ENCODE peak calls at places on chromosomes 13 and 19, in six cellular contexts. R is CD4-positive, CD25-positive, alpha-beta regulatory T cell; L is fibroblast of lung; F is colonic mucosa; K is mesendoderm; N is H7. P is an unnamed sample.

GRCh38 chr19:58520257-58520599 is 618 bp upstream of the ZBTB45 start:
- DNase-seq in N (no peak), F (no peak), L (no peak), R (no peak), K (no peak), P (no peak)

GRCh38 chr13:20814224-20814910 is 40.6 kb upstream of the EEF1AKMT1 start:
- DNase-seq in K (peak), R (no peak), N (no peak), F (peak), L (peak), P (peak)

GRCh38 chr19:47351545-47351944 is 2.4 kb downstream of the DHX34 start:
- DNase-seq in F (no peak), R (no peak), K (peak), L (peak), N (peak), P (no peak)

GRCh38 chr19:16496613-16496983 is 404 bp downstream of the C19orf44 start:
- DNase-seq in F (peak), N (no peak), L (peak), K (no peak), R (no peak), P (no peak)

GRCh38 chr19:47377208-47377701 is 28.1 kb downstream of the DHX34 start:
- DNase-seq in R (no peak), F (no peak), L (no peak), N (peak), K (peak), P (no peak)

GRCh38 chr13:76837811-76838210 is 48.4 kb downstream of the KCTD12 start:
- DNase-seq in L (no peak), R (no peak), K (no peak), F (no peak), N (no peak), P (no peak)

GRCh38 chr13:28568286-28568685 is 73.4 kb upstream of the FLT1 start:
- DNase-seq in F (peak), K (no peak), L (peak), N (no peak), R (no peak), P (no peak)

GRCh38 chr13:97223711-97224461 is 1.8 kb downstream of the MBNL2 start:
- DNase-seq in R (no peak), L (peak), N (peak), F (peak), K (peak), P (no peak)

GRCh38 chr19:9128171-9128570 is 1.4 kb upstream of the OR7G3 start:
- DNase-seq in K (no peak), L (no peak), R (no peak), N (no peak), F (no peak), P (peak)

GRCh38 chr13:74114202-74114601 is 20.0 kb downstream of the KLF12 start:
- DNase-seq in R (no peak), N (no peak), F (no peak), L (peak), K (no peak), P (no peak)

GRCh38 chr19:19997656-19998268 is 41.5 kb downstream of the ZNF682 start:
- DNase-seq in R (no peak), L (no peak), K (peak), N (peak), F (no peak), P (no peak)

GRCh38 chr19:56080669-56081401 is 40.3 kb downstream of the ZNF787 start:
- DNase-seq in R (peak), N (peak), F (peak), L (peak), K (peak), P (no peak)

GRCh38 chr13:37526710-37527446 is 71.7 kb downstream of the POSTN start:
- DNase-seq in L (peak), N (no peak), F (no peak), R (no peak), K (no peak), P (no peak)

GRCh38 chr19:46748325-46749109 is 2.3 kb upstream of the STRN4 start:
- DNase-seq in N (peak), F (peak), K (peak), L (peak), R (peak), P (no peak)

GRCh38 chr13:39016789-39017188 is 21.1 kb downstream of the PROSER1 start:
- DNase-seq in F (no peak), N (peak), L (no peak), R (no peak), K (peak), P (no peak)

GRCh38 chr19:18408053-18408476 is 10.6 kb upstream of the LRRC25 start:
- DNase-seq in N (peak), F (peak), K (peak), R (no peak), L (no peak), P (no peak)

GRCh38 chr19:55300821-55301458 is 17.1 kb downstream of the BRSK1 start:
- DNase-seq in L (no peak), K (no peak), N (no peak), F (no peak), R (no peak), P (no peak)

GRCh38 chr19:52664461-52664860 is 26.3 kb upstream of the ZNF83 start:
- DNase-seq in K (no peak), N (peak), R (no peak), F (no peak), L (no peak), P (no peak)

GRCh38 chr19:14480695-14481069 is 5.5 kb upstream of the PTGER1 start:
- DNase-seq in L (peak), N (peak), K (no peak), F (no peak), R (no peak), P (no peak)

GRCh38 chr13:22127277-22128143 is 456.6 kb downstream of the FGF9 start:
- DNase-seq in F (no peak), L (no peak), N (no peak), R (no peak), K (no peak), P (no peak)

GRCh38 chr19:6161271-6161850 is 25.9 kb downstream of the ACSBG2 start:
- DNase-seq in L (no peak), F (peak), N (peak), K (peak), R (peak), P (peak)

GRCh38 chr13:42247883-42248282 is 24.1 kb upstream of the AKAP11 start:
- DNase-seq in R (no peak), K (no peak), F (no peak), N (no peak), L (no peak), P (no peak)

GRCh38 chr19:33399745-33400681 is 26.5 kb downstream of the CEBPG start:
- DNase-seq in K (no peak), R (no peak), F (no peak), N (peak), L (no peak), P (peak)

GRCh38 chr13:51457086-51457485 is 4.2 kb upstream of the INTS6 start:
- DNase-seq in L (no peak), F (no peak), K (no peak), R (no peak), N (no peak), P (no peak)

GRCh38 chr13:23753523-23753922 is 135.7 kb downstream of the MIPEP start:
- DNase-seq in N (no peak), R (no peak), L (peak), K (peak), F (no peak), P (no peak)

GRCh38 chr19:47228937-47229673 is 1.9 kb downstream of the BBC3 start:
- DNase-seq in N (peak), R (peak), K (peak), F (peak), L (peak), P (no peak)

GRCh38 chr19:23318143-23318542 is 67.9 kb upstream of the ZNF724 start:
- DNase-seq in K (no peak), L (no peak), R (no peak), F (no peak), N (no peak), P (no peak)

GRCh38 chr19:15300533-15301194 is 31.7 kb downstream of the BRD4 start:
- DNase-seq in F (no peak), L (peak), R (no peak), K (peak), N (no peak), P (no peak)

GRCh38 chr19:51800849-51801244 is 5.9 kb downstream of the FPR3 start:
- DNase-seq in L (no peak), F (no peak), N (no peak), K (no peak), R (no peak), P (no peak)

GRCh38 chr19:46015080-46015960 is 7.5 kb downstream of the PGLYRP1 start:
- DNase-seq in N (peak), L (peak), R (peak), K (peak), F (peak), P (peak)

GRCh38 chr13:109735567-109735966 is 50.8 kb downstream of the IRS2 start:
- DNase-seq in R (no peak), K (no peak), F (no peak), N (no peak), L (peak), P (no peak)

GRCh38 chr13:105965910-105966309 is 569.6 kb downstream of the EFNB2 start:
- DNase-seq in F (no peak), K (no peak), N (no peak), R (no peak), L (no peak), P (no peak)
- H3K4me3 ChIP-seq in F (no peak), K (no peak), N (no peak), R (no peak), L (no peak), P (no peak)

GRCh38 chr13:101795460-101795859 is 343.0 kb downstream of the ITGBL1 start:
- DNase-seq in N (no peak), L (no peak), K (no peak), F (no peak), R (no peak), P (no peak)
- H3K4me3 ChIP-seq in N (no peak), L (no peak), K (no peak), F (no peak), R (no peak), P (no peak)

DNA sequence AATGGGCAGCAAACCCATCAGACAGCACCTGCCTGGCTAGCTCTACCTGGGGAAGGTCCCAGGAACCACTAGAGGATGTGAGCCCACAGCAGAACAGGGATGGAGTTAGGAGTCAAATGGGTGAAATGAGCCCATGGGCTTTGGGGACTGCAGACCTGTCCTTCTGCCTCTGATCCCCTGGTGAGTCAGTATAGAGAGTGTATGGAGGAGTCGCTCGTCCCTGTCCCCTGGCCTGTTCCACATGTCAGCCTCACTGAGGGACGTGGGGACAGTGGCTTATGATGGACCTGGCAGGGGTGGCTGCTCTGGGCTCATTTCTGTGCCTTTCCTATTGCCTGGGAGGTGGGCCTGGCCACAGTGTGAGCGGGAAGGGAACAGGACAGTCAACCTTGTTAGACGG is 4.0 kb downstream of the CEACAM1 start:
- DNase-seq in K (no peak), L (no peak), N (no peak), R (no peak), F (no peak), P (no peak)
- H3K4me3 ChIP-seq in K (no peak), L (no peak), N (no peak), R (peak), F (peak), P (no peak)

GRCh38 chr13:69567514-69567913 is 540.1 kb upstream of the ATXN8OS start:
- DNase-seq in K (no peak), N (no peak), R (no peak), F (no peak), L (no peak), P (no peak)

GRCh38 chr13:69566104-69566716 is 541.4 kb upstream of the ATXN8OS start:
- DNase-seq in K (no peak), F (no peak), L (no peak), N (no peak), R (no peak), P (no peak)

DNA sequence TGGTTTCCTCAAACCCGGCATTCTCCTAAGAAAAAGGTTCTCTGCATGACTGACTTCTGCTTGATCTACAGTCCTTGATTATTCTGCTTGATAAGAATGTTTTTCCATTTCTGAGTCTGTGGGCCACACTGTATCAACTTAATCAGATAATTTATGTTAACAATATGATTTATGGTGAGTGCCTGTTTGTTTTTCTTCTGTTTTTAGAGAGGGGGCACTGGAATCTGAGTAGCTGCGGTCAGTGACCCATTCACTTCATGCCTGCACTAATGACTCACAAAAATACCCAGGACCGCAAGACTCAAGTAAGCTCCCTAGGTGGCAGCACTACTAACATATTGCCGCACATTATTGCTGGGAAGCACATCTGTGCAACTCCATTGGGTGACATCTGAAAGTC is 542.3 kb upstream of the ATXN8OS start:
- DNase-seq in K (peak), N (peak), F (peak), L (peak), R (no peak), P (no peak)
- H3K4me3 ChIP-seq in K (no peak), N (no peak), F (no peak), L (no peak), R (no peak), P (no peak)

GRCh38 chr19:10544242-10544752 is 593 bp downstream of the ATG4D start:
- DNase-seq in N (peak), K (peak), L (no peak), R (peak), F (peak), P (no peak)

GRCh38 chr19:10543420-10544241 is at the start of gene ATG4D:
- DNase-seq in R (peak), K (peak), L (peak), N (peak), F (peak), P (peak)

GRCh38 chr19:10546817-10547216 is 3.1 kb downstream of the ATG4D start:
- DNase-seq in L (no peak), N (peak), R (no peak), F (no peak), K (no peak), P (no peak)

GRCh38 chr19:10544753-10545251 is 1.1 kb downstream of the ATG4D start:
- DNase-seq in K (no peak), N (peak), R (no peak), F (peak), L (no peak), P (no peak)

DNA sequence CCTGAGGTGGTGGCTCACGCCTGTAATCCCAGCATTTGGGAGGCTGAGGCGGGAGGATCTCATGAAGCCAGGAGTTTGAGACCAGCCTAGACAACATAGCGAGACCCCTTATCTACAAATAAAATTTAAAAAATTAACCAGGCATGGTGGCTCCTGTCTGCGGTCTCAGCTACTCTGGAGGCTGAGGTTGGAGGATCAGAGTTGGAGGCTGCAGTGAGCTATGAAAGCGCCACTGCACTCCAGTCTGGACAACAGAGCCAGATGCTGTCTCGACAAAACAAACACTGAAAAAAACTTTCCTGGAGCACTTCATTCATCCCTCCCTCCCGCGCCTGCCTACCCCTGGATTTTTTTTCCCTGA is 665 bp upstream of the ATG4D start:
- DNase-seq in L (no peak), R (no peak), K (no peak), N (no peak), F (no peak), P (no peak)
- H3K4me3 ChIP-seq in L (no peak), R (peak), K (no peak), N (peak), F (peak), P (peak)

DNA sequence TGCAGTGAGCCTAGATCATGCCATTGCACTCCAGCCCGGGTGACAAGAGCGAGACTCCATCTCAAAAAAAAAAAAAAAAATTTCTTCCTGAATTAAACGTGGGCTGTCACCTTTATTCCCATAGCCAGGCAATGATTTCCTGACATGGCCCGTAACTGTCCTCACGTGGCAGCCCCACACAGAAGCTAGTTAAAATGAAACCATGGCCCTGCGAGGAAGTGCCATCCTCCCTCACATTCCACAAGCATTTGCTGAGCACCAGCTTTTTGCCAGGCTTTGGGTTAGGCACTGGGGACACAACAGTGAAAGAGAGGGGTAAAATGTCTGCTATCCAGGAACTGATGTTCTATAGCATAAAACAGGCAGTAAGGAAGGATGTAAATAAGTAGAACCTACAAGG is 13.2 kb upstream of the FBXO27 start:
- DNase-seq in F (no peak), K (no peak), N (no peak), R (no peak), L (no peak), P (no peak)
- H3K4me3 ChIP-seq in F (no peak), K (no peak), N (no peak), R (no peak), L (no peak), P (no peak)

DNA sequence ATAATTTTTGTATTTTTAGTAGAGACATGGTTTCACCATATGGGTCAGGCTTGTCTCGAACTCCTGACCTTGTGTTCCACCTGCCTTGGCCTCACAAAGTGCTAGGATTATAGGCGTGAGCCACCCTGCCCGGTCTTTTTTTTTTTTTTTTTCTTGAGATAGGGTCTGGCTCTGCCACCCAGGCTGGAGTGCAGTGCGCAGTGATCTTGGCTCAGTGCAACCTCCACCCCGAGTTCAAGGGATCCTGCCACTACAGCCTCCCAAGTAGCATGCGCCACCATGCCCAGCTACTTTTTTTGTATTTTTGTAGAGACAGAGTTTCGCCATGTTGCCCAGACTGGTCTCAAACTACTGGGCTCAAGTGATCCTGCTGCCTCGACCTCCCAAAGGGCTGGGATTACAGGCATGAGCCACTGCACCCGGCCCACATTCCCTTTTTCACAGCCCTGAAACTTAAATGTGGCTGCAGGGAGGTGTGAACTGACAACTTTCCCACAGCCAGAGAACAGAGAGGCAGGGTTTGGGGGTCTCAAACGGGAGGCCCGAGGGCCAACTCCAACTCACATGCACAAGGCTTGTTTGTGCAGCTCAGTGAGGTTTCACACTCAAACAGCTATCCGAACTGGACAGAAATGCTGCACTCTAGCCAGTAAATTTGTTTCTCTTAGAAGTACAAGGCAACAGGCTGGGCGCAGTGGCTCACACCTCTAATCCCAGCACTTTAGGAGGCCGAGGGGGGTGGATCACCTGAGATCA is 4.4 kb upstream of the S1PR5 start:
- DNase-seq in N (no peak), R (no peak), L (no peak), K (no peak), F (no peak), P (no peak)
- H3K4me3 ChIP-seq in N (no peak), R (no peak), L (no peak), K (no peak), F (no peak), P (no peak)